ENCODE peak calls at places on chromosomes 16 and 17, in six cellular contexts. One of them, this sample, is unnamed.
A peak's percentile ranks its signal among the peaks of the same experiment; 100 is the strongest.

GRCh38 chr17:2688351-2689342 is 22.9 kb downstream of the CLUH start:
- DNase-seq in left ventricle myocardium superior: peak; percentile 46
- DNase-seq in left ventricle myocardium inferior: peak; percentile 37
- DNase-seq in AG08395: no peak
- DNase-seq in caudate nucleus: no peak
- DNase-seq in KBM-7: peak; percentile 19
- DNase-seq in this sample: no peak

GRCh38 chr16:31352344-31353115 is 2.4 kb upstream of the ITGAX start:
- DNase-seq in AG08395: no peak
- DNase-seq in KBM-7: peak; percentile 86
- DNase-seq in left ventricle myocardium superior: no peak
- DNase-seq in left ventricle myocardium inferior: no peak
- DNase-seq in caudate nucleus: no peak
- DNase-seq in this sample: peak; percentile 25

GRCh38 chr17:57943140-57943539 is 12.1 kb downstream of the CUEDC1 start:
- DNase-seq in KBM-7: no peak
- DNase-seq in AG08395: peak; percentile 55
- DNase-seq in left ventricle myocardium inferior: no peak
- DNase-seq in caudate nucleus: no peak
- DNase-seq in left ventricle myocardium superior: no peak
- DNase-seq in this sample: no peak

GRCh38 chr17:58415371-58416055 is 1.8 kb downstream of the RNF43 start:
- DNase-seq in KBM-7: no peak
- DNase-seq in AG08395: no peak
- DNase-seq in left ventricle myocardium superior: peak; percentile 54
- DNase-seq in left ventricle myocardium inferior: peak; percentile 26
- DNase-seq in caudate nucleus: peak; percentile 24
- DNase-seq in this sample: no peak

GRCh38 chr16:57372372-57373116 is at the start of gene CX3CL1:
- DNase-seq in left ventricle myocardium superior: peak; percentile 60
- DNase-seq in caudate nucleus: peak; percentile 89
- DNase-seq in KBM-7: no peak
- DNase-seq in AG08395: peak; percentile 70
- DNase-seq in left ventricle myocardium inferior: peak; percentile 60
- DNase-seq in this sample: peak; percentile 64

GRCh38 chr16:89300976-89301360 is 83.5 kb downstream of the ZNF778 start:
- DNase-seq in left ventricle myocardium superior: peak; percentile 47
- DNase-seq in KBM-7: no peak
- DNase-seq in left ventricle myocardium inferior: no peak
- DNase-seq in AG08395: no peak
- DNase-seq in caudate nucleus: no peak
- DNase-seq in this sample: no peak

GRCh38 chr16:27242868-27243590 is 25.5 kb downstream of the NSMCE1 start:
- DNase-seq in left ventricle myocardium inferior: no peak
- DNase-seq in KBM-7: peak; percentile 71
- DNase-seq in caudate nucleus: no peak
- DNase-seq in AG08395: peak; percentile 63
- DNase-seq in left ventricle myocardium superior: peak; percentile 61
- DNase-seq in this sample: no peak

GRCh38 chr16:72501739-72502653 is 330.0 kb upstream of the PMFBP1 start:
- DNase-seq in left ventricle myocardium superior: peak; percentile 49
- DNase-seq in KBM-7: peak; percentile 78
- DNase-seq in caudate nucleus: peak; percentile 56
- DNase-seq in left ventricle myocardium inferior: peak; percentile 29
- DNase-seq in AG08395: peak; percentile 83
- DNase-seq in this sample: peak; percentile 40

GRCh38 chr16:53257001-53257400 is 177.3 kb upstream of the RBL2 start:
- DNase-seq in KBM-7: no peak
- DNase-seq in left ventricle myocardium inferior: no peak
- DNase-seq in caudate nucleus: no peak
- DNase-seq in left ventricle myocardium superior: no peak
- DNase-seq in AG08395: peak; percentile 38
- DNase-seq in this sample: no peak

GRCh38 chr17:40538019-40538935 is 27.0 kb downstream of the CCR7 start:
- DNase-seq in AG08395: no peak
- DNase-seq in left ventricle myocardium inferior: peak; percentile 79
- DNase-seq in caudate nucleus: peak; percentile 49
- DNase-seq in left ventricle myocardium superior: peak; percentile 88
- DNase-seq in KBM-7: no peak
- DNase-seq in this sample: peak; percentile 32

GRCh38 chr17:47218896-47219430 is 9.8 kb downstream of the MYL4 start:
- DNase-seq in KBM-7: peak; percentile 58
- DNase-seq in caudate nucleus: no peak
- DNase-seq in left ventricle myocardium inferior: peak; percentile 29
- DNase-seq in AG08395: no peak
- DNase-seq in left ventricle myocardium superior: peak; percentile 43
- DNase-seq in this sample: no peak

GRCh38 chr17:61496957-61497653 is 44.9 kb downstream of the TBX4 start:
- DNase-seq in AG08395: no peak
- DNase-seq in KBM-7: no peak
- DNase-seq in caudate nucleus: no peak
- DNase-seq in left ventricle myocardium inferior: no peak
- DNase-seq in left ventricle myocardium superior: no peak
- DNase-seq in this sample: no peak

GRCh38 chr17:14061666-14062560 is 7.4 kb upstream of the COX10 start:
- DNase-seq in KBM-7: no peak
- DNase-seq in caudate nucleus: no peak
- DNase-seq in left ventricle myocardium superior: no peak
- DNase-seq in AG08395: peak; percentile 75
- DNase-seq in left ventricle myocardium inferior: no peak
- DNase-seq in this sample: no peak

GRCh38 chr16:2761472-2761871 is 9.0 kb downstream of the SRRM2 start:
- DNase-seq in KBM-7: no peak
- DNase-seq in caudate nucleus: no peak
- DNase-seq in AG08395: no peak
- DNase-seq in left ventricle myocardium inferior: no peak
- DNase-seq in left ventricle myocardium superior: peak; percentile 13
- DNase-seq in this sample: no peak

GRCh38 chr16:1311212-1311737 is 1.8 kb downstream of the UBE2I start:
- DNase-seq in left ventricle myocardium superior: no peak
- DNase-seq in AG08395: no peak
- DNase-seq in caudate nucleus: no peak
- DNase-seq in KBM-7: no peak
- DNase-seq in left ventricle myocardium inferior: no peak
- DNase-seq in this sample: no peak

GRCh38 chr16:27154573-27155521 is 48.5 kb upstream of the KDM8 start:
- DNase-seq in left ventricle myocardium superior: peak; percentile 76
- DNase-seq in AG08395: peak; percentile 75
- DNase-seq in left ventricle myocardium inferior: peak; percentile 63
- DNase-seq in KBM-7: peak; percentile 60
- DNase-seq in caudate nucleus: no peak
- DNase-seq in this sample: no peak

GRCh38 chr17:64608571-64608981 is 53.5 kb downstream of the SMURF2 start:
- DNase-seq in left ventricle myocardium superior: no peak
- DNase-seq in KBM-7: no peak
- DNase-seq in caudate nucleus: no peak
- DNase-seq in left ventricle myocardium inferior: no peak
- DNase-seq in AG08395: no peak
- DNase-seq in this sample: no peak

GRCh38 chr17:51588063-51588462 is 327.7 kb downstream of the UTP18 start:
- DNase-seq in KBM-7: no peak
- DNase-seq in caudate nucleus: no peak
- DNase-seq in left ventricle myocardium inferior: no peak
- DNase-seq in AG08395: no peak
- DNase-seq in left ventricle myocardium superior: no peak
- DNase-seq in this sample: no peak

GRCh38 chr16:88058136-88058535 is 106.9 kb downstream of the BANP start:
- DNase-seq in caudate nucleus: no peak
- DNase-seq in AG08395: no peak
- DNase-seq in left ventricle myocardium inferior: peak; percentile 5
- DNase-seq in left ventricle myocardium superior: no peak
- DNase-seq in KBM-7: no peak
- DNase-seq in this sample: no peak

GRCh38 chr16:66621973-66622372 is 17.5 kb downstream of the CMTM3 start:
- DNase-seq in caudate nucleus: no peak
- DNase-seq in KBM-7: no peak
- DNase-seq in left ventricle myocardium inferior: no peak
- DNase-seq in left ventricle myocardium superior: no peak
- DNase-seq in AG08395: no peak
- DNase-seq in this sample: no peak

GRCh38 chr17:47078801-47079200 is 99.7 kb upstream of the RPRML start:
- DNase-seq in AG08395: no peak
- DNase-seq in caudate nucleus: no peak
- DNase-seq in KBM-7: no peak
- DNase-seq in left ventricle myocardium inferior: no peak
- DNase-seq in left ventricle myocardium superior: no peak
- DNase-seq in this sample: no peak

GRCh38 chr16:35176449-35176848 is 1717.0 kb downstream of the TP53TG3F start:
- DNase-seq in AG08395: no peak
- DNase-seq in KBM-7: no peak
- DNase-seq in left ventricle myocardium inferior: peak; percentile 51
- DNase-seq in left ventricle myocardium superior: peak; percentile 67
- DNase-seq in caudate nucleus: no peak
- DNase-seq in this sample: no peak

GRCh38 chr16:87231911-87232310 is 85.3 kb downstream of the C16orf95 start:
- DNase-seq in caudate nucleus: no peak
- DNase-seq in KBM-7: no peak
- DNase-seq in left ventricle myocardium superior: no peak
- DNase-seq in AG08395: no peak
- DNase-seq in left ventricle myocardium inferior: no peak
- DNase-seq in this sample: no peak

GRCh38 chr17:62804822-62805221 is 3.3 kb downstream of the MARCHF10 start:
- DNase-seq in KBM-7: no peak
- DNase-seq in left ventricle myocardium inferior: no peak
- DNase-seq in AG08395: no peak
- DNase-seq in left ventricle myocardium superior: no peak
- DNase-seq in caudate nucleus: no peak
- DNase-seq in this sample: no peak

GRCh38 chr17:79341529-79341780 is 266.8 kb downstream of the ENGASE start:
- DNase-seq in KBM-7: no peak
- DNase-seq in caudate nucleus: no peak
- DNase-seq in left ventricle myocardium superior: no peak
- DNase-seq in left ventricle myocardium inferior: no peak
- DNase-seq in AG08395: no peak
- DNase-seq in this sample: no peak

GRCh38 chr16:69329369-69330285 is 761 bp downstream of the PDF start:
- DNase-seq in left ventricle myocardium superior: peak; percentile 56
- DNase-seq in left ventricle myocardium inferior: no peak
- DNase-seq in KBM-7: no peak
- DNase-seq in AG08395: peak; percentile 30
- DNase-seq in caudate nucleus: peak; percentile 70
- DNase-seq in this sample: no peak

GRCh38 chr16:55710466-55710865 is 54.7 kb downstream of the SLC6A2 start:
- DNase-seq in caudate nucleus: no peak
- DNase-seq in AG08395: no peak
- DNase-seq in KBM-7: no peak
- DNase-seq in left ventricle myocardium inferior: no peak
- DNase-seq in left ventricle myocardium superior: no peak
- DNase-seq in this sample: no peak

GRCh38 chr16:10343124-10343760 is 42.6 kb upstream of the ATF7IP2 start:
- DNase-seq in AG08395: no peak
- DNase-seq in KBM-7: no peak
- DNase-seq in caudate nucleus: peak; percentile 36
- DNase-seq in left ventricle myocardium superior: no peak
- DNase-seq in left ventricle myocardium inferior: no peak
- DNase-seq in this sample: no peak

GRCh38 chr16:88116121-88116900 is 165.1 kb downstream of the BANP start:
- DNase-seq in left ventricle myocardium inferior: no peak
- DNase-seq in KBM-7: no peak
- DNase-seq in AG08395: no peak
- DNase-seq in caudate nucleus: no peak
- DNase-seq in left ventricle myocardium superior: peak; percentile 33
- DNase-seq in this sample: no peak

GRCh38 chr17:77146882-77147281 is 6.1 kb downstream of the SEC14L1 start:
- DNase-seq in KBM-7: no peak
- DNase-seq in left ventricle myocardium superior: peak; percentile 55
- DNase-seq in caudate nucleus: no peak
- DNase-seq in left ventricle myocardium inferior: no peak
- DNase-seq in AG08395: no peak
- DNase-seq in this sample: no peak

GRCh38 chr17:62666801-62667591 is 39.5 kb downstream of the MRC2 start:
- DNase-seq in left ventricle myocardium superior: no peak
- DNase-seq in left ventricle myocardium inferior: no peak
- DNase-seq in caudate nucleus: no peak
- DNase-seq in KBM-7: no peak
- DNase-seq in AG08395: no peak
- DNase-seq in this sample: no peak

GRCh38 chr17:61412860-61413653 is 13.4 kb downstream of the TBX2 start:
- DNase-seq in left ventricle myocardium superior: no peak
- DNase-seq in KBM-7: no peak
- DNase-seq in AG08395: no peak
- DNase-seq in left ventricle myocardium inferior: no peak
- DNase-seq in caudate nucleus: no peak
- DNase-seq in this sample: no peak

GRCh38 chr17:56125830-56126819 is 27.1 kb upstream of the ANKFN1 start:
- DNase-seq in left ventricle myocardium inferior: no peak
- DNase-seq in caudate nucleus: peak; percentile 26
- DNase-seq in AG08395: peak; percentile 52
- DNase-seq in left ventricle myocardium superior: no peak
- DNase-seq in KBM-7: peak; percentile 52
- DNase-seq in this sample: peak; percentile 2

This sample was measured in hippocampal formation.